ENCODE peak calls at places on chromosomes 1 and 21, in nine cellular contexts. N, P, B, Z, Y, A, C, E and S are unnamed samples.
A peak's percentile ranks its signal among the peaks of the same experiment; 100 is the strongest.

GRCh38 chr1:225700164-225700740 is 47.3 kb upstream of the ENAH start:
- DNase-seq in P (no peak), E (no peak), A (peak; percentile 80), Y (peak; percentile 92), Z (no peak), C (peak; percentile 97), B (peak; percentile 99), N (peak; percentile 91), S (no peak)

GRCh38 chr1:154221815-154222081 is 993 bp downstream of the UBAP2L start:
- DNase-seq in P (no peak), N (no peak), E (no peak), B (peak; percentile 73), C (peak; percentile 7), A (no peak), Y (peak; percentile 38), Z (no peak), S (no peak)

GRCh38 chr1:40405812-40406211 is 32.3 kb downstream of the SMAP2 start:
- DNase-seq in A (no peak), N (no peak), Z (no peak), P (no peak), B (no peak), Y (no peak), C (no peak), E (no peak), S (no peak)

GRCh38 chr1:163231385-163231784 is 28.7 kb upstream of the RGS5 start:
- DNase-seq in Y (peak; percentile 33), C (no peak), N (peak; percentile 63), A (no peak), Z (no peak), B (peak; percentile 39), P (no peak), E (no peak), S (no peak)

GRCh38 chr1:21490774-21491482 is 18.3 kb upstream of the ALPL start:
- DNase-seq in C (peak; percentile 58), N (no peak), P (peak; percentile 42), A (no peak), B (peak; percentile 84), E (peak; percentile 32), Y (no peak), Z (no peak), S (no peak)

GRCh38 chr1:14039894-14040430 is 340.0 kb downstream of the PRDM2 start:
- DNase-seq in E (no peak), P (no peak), A (no peak), Z (no peak), Y (no peak), C (no peak), B (no peak), N (no peak), S (no peak)

GRCh38 chr21:29677326-29677725 is 262.5 kb downstream of the GRIK1 start:
- DNase-seq in N (no peak), E (no peak), C (no peak), P (no peak), Z (no peak), A (no peak), B (no peak), Y (no peak), S (no peak)

GRCh38 chr1:86277909-86278308 is 118.2 kb downstream of the ODF2L start:
- DNase-seq in B (no peak), C (peak; percentile 16), E (no peak), N (no peak), Y (no peak), A (no peak), Z (no peak), P (no peak), S (no peak)

GRCh38 chr1:198937231-198938031 is 298.6 kb downstream of the PTPRC start:
- DNase-seq in Z (no peak), N (peak; percentile 83), P (peak; percentile 41), B (peak; percentile 95), E (peak; percentile 35), Y (peak; percentile 80), A (peak; percentile 88), C (peak; percentile 89), S (peak; percentile 71)

GRCh38 chr1:71154454-71154853 is 73.6 kb upstream of the ZRANB2 start:
- DNase-seq in P (peak; percentile 28), A (no peak), Z (no peak), B (no peak), E (no peak), N (no peak), C (no peak), Y (no peak), S (no peak)

GRCh38 chr1:55781944-55782482 is 566.8 kb upstream of the USP24 start:
- DNase-seq in A (peak; percentile 70), C (peak; percentile 56), Z (no peak), N (peak; percentile 74), E (no peak), P (peak; percentile 50), Y (peak; percentile 72), B (peak; percentile 95), S (no peak)

GRCh38 chr1:50968884-50969610 is 998 bp upstream of the CDKN2C start:
- DNase-seq in A (peak; percentile 30), C (peak; percentile 70), Y (no peak), N (no peak), Z (no peak), E (peak; percentile 24), P (peak; percentile 70), B (peak; percentile 11), S (peak; percentile 40)

GRCh38 chr1:23585321-23586022 is 26.2 kb upstream of the ID3 start:
- DNase-seq in C (peak; percentile 80), Y (peak; percentile 84), E (no peak), B (peak; percentile 99), N (no peak), Z (no peak), A (peak; percentile 36), P (no peak), S (no peak)

GRCh38 chr1:21284206-21285137 is 5.8 kb downstream of the ECE1 start:
- DNase-seq in C (no peak), B (no peak), N (no peak), E (no peak), A (no peak), Z (no peak), Y (no peak), P (peak; percentile 60), S (no peak)

GRCh38 chr1:99527078-99527477 is 118.8 kb upstream of the PALMD start:
- DNase-seq in N (no peak), P (no peak), A (no peak), E (no peak), Y (no peak), C (no peak), Z (no peak), B (peak; percentile 29), S (no peak)